ENCODE peak calls at places on chromosomes 13 and 19, in four cellular contexts. X is lower lobe of right lung, I is IMR-90, F is tibial artery. B is an unnamed sample. For H3K4me1, the result is how much of the 10 kb centered on the place peaks cover.

GRCh38 chr19:3095375-3096191 is 1.4 kb downstream of the GNA11 start:
- DNase-seq in X (no peak), I (no peak), F (no peak), B (peak)

GRCh38 chr19:325937-326565 is 18.5 kb downstream of the MIER2 start:
- DNase-seq in X (no peak), I (no peak), F (no peak), B (no peak)

GRCh38 chr13:35729926-35730627 is 253.6 kb upstream of the MAB21L1 start:
- DNase-seq in X (no peak), I (no peak), F (no peak), B (peak)

GRCh38 chr19:28531979-28532378 is 681.0 kb downstream of the UQCRFS1 start:
- DNase-seq in X (no peak), I (no peak), F (no peak), B (no peak)

GRCh38 chr13:86135856-86136255 is 336.6 kb upstream of the SLITRK6 start:
- DNase-seq in X (no peak), I (no peak), F (no peak), B (no peak)

GRCh38 chr19:36113895-36114762 is 546 bp downstream of the POLR2I start:
- DNase-seq in X (no peak), I (peak), F (peak), B (peak)

GRCh38 chr13:109745060-109745459 is 41.3 kb downstream of the IRS2 start:
- DNase-seq in X (no peak), I (no peak), F (no peak), B (no peak)

GRCh38 chr13:58025821-58026220 is 394.3 kb downstream of the PCDH17 start:
- DNase-seq in X (no peak), I (no peak), F (no peak), B (no peak)

GRCh38 chr19:13985771-13986347 is 20.3 kb downstream of the RFX1 start:
- DNase-seq in X (no peak), I (no peak), F (no peak), B (no peak)

GRCh38 chr19:13841339-13842293 is 35.3 kb upstream of the NANOS3 start:
- DNase-seq in X (peak), I (no peak), F (no peak), B (peak)

GRCh38 chr19:38559428-38560401 is 58.0 kb downstream of the MAP4K1 start:
- DNase-seq in X (peak), I (no peak), F (no peak), B (peak)

GRCh38 chr19:16584825-16585801 is 12.9 kb upstream of the SLC35E1 start:
- DNase-seq in X (no peak), I (no peak), F (no peak), B (no peak)

GRCh38 chr19:16588089-16588823 is 16.0 kb upstream of the SLC35E1 start:
- DNase-seq in X (no peak), I (peak), F (no peak), B (peak)

GRCh38 chr19:16587031-16588023 is 15.1 kb upstream of the SLC35E1 start:
- DNase-seq in X (peak), I (peak), F (peak), B (no peak)

GRCh38 chr19:16586477-16586871 is 14.3 kb upstream of the SLC35E1 start:
- DNase-seq in X (no peak), I (no peak), F (no peak), B (no peak)

GRCh38 chr19:16585808-16586476 is 13.7 kb upstream of the SLC35E1 start:
- DNase-seq in X (no peak), I (peak), F (no peak), B (no peak)
- H3K4me1 ChIP-seq in X (half or more), I (under half), F (under half), B (half or more)

GRCh38 chr19:1364070-1364719 is 19.5 kb upstream of the NDUFS7 start:
- DNase-seq in X (no peak), I (peak), F (no peak), B (no peak)
- TF ChIP-seq CTCF in X (no peak), I (peak), F (no peak), B (peak)

DNA sequence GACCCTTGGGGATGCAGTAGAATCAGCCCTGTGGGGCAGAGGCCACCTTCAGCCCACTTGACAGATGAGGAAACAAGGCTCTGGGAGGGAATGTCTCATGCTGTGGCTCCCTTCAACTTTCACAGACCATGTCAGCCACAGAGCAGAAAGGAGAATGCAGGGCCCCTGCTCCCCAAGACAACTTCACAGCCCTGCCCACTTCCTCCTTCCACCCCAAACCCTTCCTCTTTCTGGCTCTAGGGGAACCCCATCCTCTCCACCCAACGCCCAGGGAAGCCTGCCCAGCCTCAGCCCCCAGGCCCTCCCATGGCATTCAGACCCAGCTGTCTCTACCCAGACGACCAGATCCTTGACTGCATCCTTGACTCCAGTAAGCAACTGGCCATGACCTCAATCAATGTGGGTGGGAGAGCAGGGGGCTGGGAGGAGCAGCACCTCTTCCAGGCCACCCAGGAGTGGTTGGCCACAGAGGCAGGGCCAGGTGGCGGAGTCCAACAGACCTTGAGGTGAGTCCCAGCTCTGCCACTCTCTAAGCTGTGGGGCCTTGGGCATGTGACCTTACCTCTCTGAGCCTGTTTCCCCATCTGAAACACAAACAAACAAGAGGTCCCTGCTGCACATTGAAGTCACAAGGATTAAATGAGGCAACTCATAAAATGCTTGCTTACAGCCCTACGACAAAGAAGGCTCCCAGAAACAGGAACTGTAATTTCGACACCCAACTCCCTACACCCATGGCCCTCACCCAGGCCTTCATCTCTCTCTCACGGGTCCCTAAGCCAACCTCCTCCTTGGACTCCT is 15.8 kb downstream of the DEDD2 start:
- DNase-seq in X (peak), I (no peak), F (no peak), B (no peak)
- H3K27ac ChIP-seq in X (peak), I (no peak), F (no peak), B (peak)

GRCh38 chr19:29677001-29677781 is 11.9 kb downstream of the PLEKHF1 start:
- DNase-seq in X (no peak), I (no peak), F (no peak), B (no peak)
- H3K4me1 ChIP-seq in X (half or more), I (under half), F (under half), B (half or more)

GRCh38 chr13:45737571-45738002 is 35.5 kb downstream of the CBY2 start:
- DNase-seq in X (no peak), I (no peak), F (no peak), B (no peak)
- TF ChIP-seq CTCF in X (no peak), I (no peak), F (no peak), B (no peak)

DNA sequence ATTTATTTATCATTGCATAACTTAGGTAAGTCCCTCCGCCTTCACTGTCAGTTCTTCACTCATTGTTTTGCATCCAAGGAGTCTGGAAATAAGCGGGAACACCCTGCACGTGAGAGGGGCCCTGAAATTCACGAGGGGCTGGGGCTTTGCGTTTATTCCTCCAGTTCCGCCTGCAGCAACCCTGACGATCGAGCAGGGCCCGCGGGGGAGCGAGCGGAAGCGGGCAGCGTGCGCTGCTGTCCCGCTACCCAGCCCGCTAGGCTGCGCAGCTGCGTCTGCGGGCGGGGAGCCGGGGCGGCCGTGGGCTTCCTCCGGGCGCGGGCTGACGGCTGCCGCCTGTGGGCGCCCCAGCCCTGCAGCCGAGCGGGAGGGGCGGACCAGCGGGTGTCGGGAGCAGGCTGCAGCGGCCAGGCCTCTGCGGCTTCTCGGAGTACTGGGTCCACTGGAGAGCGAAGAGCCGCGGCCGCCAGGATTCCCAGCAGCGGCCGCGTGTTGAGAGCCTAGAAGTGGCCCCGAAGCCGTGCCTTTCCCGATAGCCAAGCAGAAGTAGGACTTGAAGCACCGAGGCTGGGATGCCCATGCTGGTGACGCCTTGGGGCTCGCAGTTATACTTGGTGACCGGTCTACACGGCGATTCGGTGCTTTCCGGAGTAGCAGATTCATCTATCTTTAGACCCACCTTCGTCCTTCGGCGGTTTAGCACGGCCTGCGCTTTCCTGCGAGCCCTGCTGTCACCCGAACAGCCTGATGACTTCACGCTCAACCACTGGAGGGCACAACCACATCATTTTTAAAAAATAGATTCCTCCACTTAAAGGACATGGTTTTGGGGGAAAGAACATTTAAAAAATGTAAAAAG is 32.9 kb upstream of the SACS start:
- DNase-seq in X (peak), I (peak), F (peak), B (peak)
- H3K27ac ChIP-seq in X (peak), I (peak), F (peak), B (peak)